ENCODE peak calls at places on chromosomes 2 and 18, in six cellular contexts. F is PC-3, M is OCI-LY7, Q is hepatocyte, X is neural progenitor cell, K is GM23248. V is an unnamed sample.

GRCh38 chr2:204686415-204686814 is 141.1 kb downstream of the PARD3B start:
- DNase-seq in K (peak; percentile 58), X (no peak), M (no peak), F (no peak), Q (no peak), V (no peak)

GRCh38 chr2:124343827-124344498 is 318.9 kb downstream of the CNTNAP5 start:
- DNase-seq in Q (no peak), K (no peak), F (no peak), X (no peak), M (no peak), V (no peak)

GRCh38 chr2:83517727-83518368 is 941.2 kb downstream of the SUCLG1 start:
- DNase-seq in K (no peak), Q (no peak), F (no peak), M (no peak), X (no peak), V (peak; percentile 15)

GRCh38 chr2:170930132-170931109 is 1.4 kb downstream of the GORASP2 start:
- DNase-seq in F (peak; percentile 64), Q (peak; percentile 48), K (peak; percentile 68), M (peak; percentile 84), X (peak; percentile 44), V (peak; percentile 50)

GRCh38 chr18:48750485-48751175 is 200.1 kb downstream of the SMAD7 start:
- DNase-seq in M (no peak), F (no peak), X (no peak), K (peak; percentile 57), Q (no peak), V (no peak)

GRCh38 chr2:47655563-47655880 is 127.4 kb upstream of the MSH6 start:
- DNase-seq in X (no peak), F (no peak), M (peak; percentile 50), Q (no peak), K (no peak), V (no peak)

GRCh38 chr2:76759634-76760366 is 762.4 kb downstream of the LRRTM4 start:
- DNase-seq in F (no peak), Q (no peak), M (peak; percentile 7), X (no peak), K (no peak), V (no peak)

GRCh38 chr18:38367473-38367872 is 801.9 kb upstream of the CELF4 start:
- DNase-seq in K (no peak), Q (no peak), F (no peak), M (no peak), X (no peak), V (peak; percentile 7)

GRCh38 chr2:113117594-113118262 is 9.7 kb upstream of the IL1RN start:
- DNase-seq in F (peak; percentile 96), Q (peak; percentile 68), K (peak; percentile 98), X (no peak), M (no peak), V (no peak)

GRCh38 chr2:12587729-12588522 is 128.8 kb upstream of the TRIB2 start:
- DNase-seq in Q (peak; percentile 64), M (peak; percentile 64), K (peak; percentile 95), X (no peak), F (peak; percentile 80), V (no peak)

GRCh38 chr2:216233281-216233995 is 124.3 kb downstream of the XRCC5 start:
- DNase-seq in K (no peak), X (no peak), M (no peak), Q (no peak), F (no peak), V (no peak)

GRCh38 chr2:18889565-18890332 is 300.4 kb upstream of the NT5C1B start:
- DNase-seq in X (no peak), K (no peak), M (no peak), F (no peak), Q (no peak), V (no peak)

GRCh38 chr18:77101410-77102245 is 31.0 kb downstream of the MBP start:
- DNase-seq in M (peak; percentile 44), X (no peak), Q (peak; percentile 72), F (peak; percentile 95), K (peak; percentile 95), V (peak; percentile 38)

GRCh38 chr18:6261938-6262337 is 152.8 kb downstream of the L3MBTL4 start:
- DNase-seq in M (no peak), Q (no peak), F (no peak), K (no peak), X (no peak), V (no peak)

GRCh38 chr18:56083889-56084288 is 495.9 kb upstream of the TCF4 start:
- DNase-seq in M (no peak), K (no peak), F (no peak), X (no peak), Q (no peak), V (peak; percentile 28)
- H3K27ac ChIP-seq in M (no peak overlapping the region), K (no peak overlapping the region), F (no peak overlapping the region), X (no peak overlapping the region), Q (no peak overlapping the region), V (no peak overlapping the region)

GRCh38 chr2:142127248-142127647 is 3.6 kb downstream of the LRP1B start:
- DNase-seq in Q (no peak), K (no peak), X (no peak), M (no peak), F (no peak), V (no peak)
- TF ChIP-seq EZH2phosphoT487 in Q (no peak), K (no peak), X (no peak), M (no peak), F (no peak), V (no peak)

DNA sequence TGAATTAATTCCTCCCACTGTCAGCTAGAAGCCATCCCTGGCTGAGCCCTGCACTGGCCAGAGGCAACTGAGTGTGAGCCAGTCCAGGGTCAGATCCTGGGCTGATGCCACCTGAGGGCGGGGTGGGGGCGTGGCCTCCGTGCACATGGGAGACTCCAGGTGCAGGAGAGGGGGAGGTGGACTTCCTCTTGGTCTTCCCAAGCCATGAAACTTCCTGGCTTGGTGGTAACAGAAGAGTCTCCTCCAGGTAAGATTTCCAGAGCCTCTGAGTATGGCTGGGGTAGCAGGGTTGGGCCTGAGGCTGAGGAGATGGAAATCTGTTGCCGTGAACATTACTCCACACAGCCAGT is 462 bp upstream of the RAB17 start:
- DNase-seq in M (no peak), X (no peak), Q (peak; percentile 78), K (no peak), F (peak; percentile 87), V (peak; percentile 71)
- H3K27ac ChIP-seq in M (no peak overlapping the region), X (no peak overlapping the region), Q (peak overlapping the region; percentile 94), K (no peak overlapping the region), F (peak overlapping the region; percentile 87), V (no peak overlapping the region)

DNA sequence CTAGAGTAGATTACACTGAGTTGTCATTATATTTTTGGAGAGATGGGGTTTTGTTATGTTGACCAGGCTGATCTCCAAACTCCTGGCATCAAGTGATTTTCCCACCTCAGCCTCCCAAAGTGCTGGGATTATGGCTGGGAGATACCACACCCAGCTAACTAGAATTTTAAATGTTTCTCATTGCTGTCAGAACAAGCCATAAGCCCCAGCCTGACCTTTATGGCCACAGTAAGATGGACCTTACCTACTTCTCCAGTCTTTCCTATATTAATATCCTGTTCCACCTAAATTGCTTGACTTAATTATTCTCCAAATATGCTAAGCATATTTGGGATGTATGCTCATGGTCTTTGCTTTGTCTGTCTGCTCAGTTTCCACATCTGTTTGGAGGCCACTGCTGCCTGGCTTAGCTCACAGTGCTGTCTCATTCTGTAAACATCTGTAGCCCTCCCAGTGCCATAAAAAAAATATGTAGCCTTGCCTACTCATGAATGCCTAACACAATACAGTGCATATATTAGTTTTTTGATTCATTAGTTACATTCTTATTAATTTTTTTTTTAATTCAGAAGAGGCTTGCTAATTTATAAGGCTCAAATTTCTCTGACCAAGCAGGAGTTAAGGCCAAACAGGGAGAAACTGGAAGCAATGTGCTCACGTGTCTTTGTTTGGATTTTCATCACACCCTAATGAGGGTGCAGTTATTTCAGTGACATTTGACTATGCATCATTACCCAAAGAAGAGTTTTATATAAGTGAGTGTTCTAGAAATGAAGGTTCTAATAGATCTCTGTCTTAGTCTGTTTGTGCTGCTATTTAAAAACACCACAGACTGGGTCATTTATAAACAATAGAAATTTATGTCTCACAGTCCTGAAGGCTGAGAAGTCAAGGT is 45.3 kb upstream of the PSME4 start:
- DNase-seq in X (no peak), Q (peak; percentile 40), K (peak; percentile 93), M (no peak), F (peak; percentile 70), V (no peak)
- TF ChIP-seq EZH2phosphoT487 in X (no peak), Q (no peak), K (no peak), M (no peak), F (no peak), V (no peak)

DNA sequence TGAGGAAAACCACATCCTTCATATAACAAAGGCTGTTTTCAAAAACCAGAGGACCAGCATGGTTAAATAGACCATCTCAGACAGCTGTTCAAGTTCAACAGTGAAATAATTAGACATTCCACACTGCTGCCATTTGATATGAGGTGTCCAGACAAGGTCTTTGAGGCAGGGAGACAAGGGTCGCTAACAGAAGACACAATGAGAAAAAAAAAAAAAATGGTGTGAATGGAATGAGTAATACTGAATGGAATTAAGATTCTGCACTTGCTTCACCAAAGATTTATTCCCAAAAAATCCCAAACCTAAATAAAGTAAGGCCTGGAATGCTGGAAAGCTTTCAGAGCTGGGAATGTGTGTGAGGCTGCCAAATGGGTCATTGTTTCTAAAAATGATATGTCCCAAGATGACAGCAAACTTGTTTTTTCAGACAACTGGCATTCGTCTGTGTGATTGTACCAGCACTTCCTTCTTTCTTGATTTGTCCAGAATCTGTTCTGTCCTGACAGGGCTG is 85.3 kb upstream of the ITGA4 start:
- DNase-seq in M (peak; percentile 21), Q (no peak), K (peak; percentile 52), X (no peak), F (no peak), V (no peak)
- H3K27ac ChIP-seq in M (no peak overlapping the region), Q (no peak overlapping the region), K (no peak overlapping the region), X (no peak overlapping the region), F (no peak overlapping the region), V (no peak overlapping the region)

DNA sequence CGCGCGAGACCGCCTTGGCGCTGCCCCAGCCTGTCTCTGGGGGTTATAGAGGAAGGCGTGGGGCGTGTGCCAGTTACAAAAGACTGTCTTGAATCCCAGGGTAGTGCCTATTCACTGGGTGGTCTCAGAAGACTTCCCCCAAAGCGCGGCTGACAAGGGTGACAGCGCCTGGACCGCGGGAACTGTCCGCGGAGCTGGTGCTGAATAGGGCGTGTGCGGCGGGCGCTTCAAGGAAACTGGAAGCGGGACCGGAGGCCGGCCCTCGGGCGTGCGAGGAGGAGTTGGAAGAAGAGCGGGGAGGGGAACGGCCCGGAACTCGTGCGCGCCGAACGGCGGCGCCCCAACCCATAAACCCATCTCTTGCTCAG is 2.3 kb downstream of the EGR4 start:
- DNase-seq in Q (peak; percentile 82), K (peak; percentile 71), F (peak; percentile 37), X (peak; percentile 94), M (no peak), V (peak; percentile 90)
- TF ChIP-seq EZH2phosphoT487 in Q (no peak), K (no peak), F (no peak), X (no peak), M (no peak), V (no peak)

DNA sequence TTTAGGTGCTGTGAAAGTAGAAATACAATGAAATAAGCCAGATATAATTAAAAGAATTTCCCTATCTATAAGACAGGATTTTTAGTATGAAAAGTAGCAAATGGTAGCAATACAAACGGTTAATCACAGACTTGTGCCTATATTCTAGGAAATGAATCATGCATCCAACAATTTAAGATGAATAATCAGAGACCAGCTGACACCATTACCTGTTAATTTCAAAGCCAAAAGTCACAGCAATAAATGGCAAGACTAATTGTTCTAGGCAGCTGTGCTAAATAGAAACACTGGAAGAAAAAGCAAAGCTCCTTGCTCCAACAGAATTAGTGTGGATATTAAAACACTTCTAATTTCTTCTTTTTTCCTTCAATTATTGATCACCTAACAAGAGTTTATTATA is 35.1 kb upstream of the MPP4 start:
- DNase-seq in Q (no peak), M (no peak), X (no peak), K (peak; percentile 27), F (no peak), V (no peak)
- H3K27ac ChIP-seq in Q (no peak overlapping the region), M (peak overlapping the region; percentile 59), X (no peak overlapping the region), K (no peak overlapping the region), F (no peak overlapping the region), V (no peak overlapping the region)

V was measured in GM23338.